ENCODE peak calls at places on chromosomes 4 and X, in eight cellular contexts. V is GM20000, P is activated B cell treated with CpG ODN at 0.5 μM for 24 hours, Q is stomach, C is heart right ventricle, B is suprapubic skin, G is WTC11, R is fibroblast of pulmonary artery. X is an unnamed sample.

GRCh38 chr4:114599231-114600065 is 841 bp downstream of the UGT8 start:
- DNase-seq in B (no peak), P (peak), G (peak), R (no peak), V (peak), C (no peak), Q (peak), X (peak)

GRCh38 chr4:101977096-101977495 is 186.6 kb downstream of the BANK1 start:
- DNase-seq in Q (no peak), G (no peak), P (no peak), B (no peak), C (no peak), R (peak), V (no peak), X (no peak)

GRCh38 chr4:38034986-38035882 is 75.0 kb downstream of the PTTG2 start:
- DNase-seq in P (no peak), B (no peak), C (peak), R (peak), V (peak), G (no peak), Q (no peak), X (peak)

GRCh38 chr4:169627307-169627706 is 6.9 kb downstream of the CLCN3 start:
- DNase-seq in P (no peak), V (no peak), G (no peak), B (no peak), C (no peak), R (no peak), Q (no peak), X (no peak)

GRCh38 chrX:27890611-27891010 is 82.8 kb downstream of the MAGEB10 start:
- DNase-seq in V (no peak), P (no peak), C (no peak), Q (no peak), G (no peak), B (no peak), R (peak), X (no peak)

GRCh38 chr4:144316869-144317268 is 176.4 kb upstream of the GYPA start:
- DNase-seq in G (no peak), B (no peak), R (no peak), P (no peak), V (no peak), C (no peak), Q (no peak), X (no peak)

GRCh38 chrX:56764153-56764974 is 35.3 kb downstream of the NBDY start:
- DNase-seq in Q (peak), R (peak), C (peak), P (peak), B (no peak), V (peak), G (peak), X (peak)

GRCh38 chrX:31147175-31147574 is 75.3 kb upstream of the FTHL17 start:
- DNase-seq in V (no peak), R (no peak), Q (no peak), G (no peak), B (no peak), C (no peak), P (no peak), X (no peak)

GRCh38 chrX:38375888-38376287 is 23.5 kb downstream of the OTC start:
- DNase-seq in C (no peak), V (peak), Q (no peak), R (peak), G (no peak), B (no peak), P (no peak), X (peak)

GRCh38 chr4:165476214-165477098 is 97.6 kb downstream of the CPE start:
- DNase-seq in P (no peak), G (no peak), Q (no peak), B (no peak), C (no peak), R (peak), V (no peak), X (no peak)

GRCh38 chrX:70089575-70090297 is 27.5 kb downstream of the OTUD6A start:
- DNase-seq in Q (no peak), P (no peak), R (peak), V (no peak), B (no peak), G (no peak), C (no peak), X (no peak)

GRCh38 chrX:145178268-145178667 is 69.0 kb upstream of the SPANXN1 start:
- DNase-seq in Q (no peak), R (no peak), V (no peak), P (no peak), C (no peak), B (no peak), G (no peak), X (no peak)
- TF ChIP-seq CTCF in Q (no peak), R (no peak), V (no peak), P (no peak), C (no peak), B (no peak), G (no peak), X (no peak)

GRCh38 chr4:63541828-63542227 is 867.4 kb downstream of the TECRL start:
- DNase-seq in Q (no peak), C (no peak), P (no peak), R (no peak), G (no peak), V (no peak), B (no peak), X (no peak)
- TF ChIP-seq CTCF in Q (no peak), C (no peak), P (no peak), R (no peak), G (no peak), V (no peak), B (no peak), X (no peak)

DNA sequence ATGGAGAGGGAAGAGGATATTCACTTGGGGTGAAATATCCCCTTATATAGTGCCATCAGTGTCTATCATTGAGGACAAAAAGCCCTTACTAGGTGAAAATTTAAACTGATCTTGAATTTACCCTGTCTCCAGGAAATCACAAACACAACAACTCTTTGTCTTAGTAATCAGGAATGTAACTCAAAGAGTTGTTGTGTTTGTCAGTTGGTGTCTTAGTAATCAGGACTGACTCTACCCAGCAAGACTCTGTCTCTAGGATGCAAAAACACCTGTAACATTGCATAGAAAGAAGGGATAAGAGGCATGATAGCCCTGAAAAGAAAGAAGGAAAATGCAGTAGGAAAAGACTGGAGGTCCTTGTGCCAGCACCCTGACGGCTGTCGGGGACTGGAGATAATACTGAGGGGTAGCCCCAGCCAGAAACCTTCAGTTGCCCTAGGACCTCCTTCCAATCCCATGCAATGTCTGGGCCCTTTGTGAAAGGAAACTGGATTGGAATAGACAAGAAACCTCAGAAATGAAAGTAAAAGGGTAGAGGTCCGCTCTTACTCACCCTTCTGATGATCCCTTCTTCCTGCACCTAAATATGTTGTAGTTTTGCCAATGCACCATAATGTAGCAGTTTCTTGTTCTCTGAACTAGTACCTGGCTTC is 45.3 kb downstream of the HMGB2 start:
- DNase-seq in C (no peak), B (no peak), Q (no peak), G (no peak), R (peak), V (no peak), P (no peak), X (no peak)
- TF ChIP-seq CTCF in C (no peak), B (no peak), Q (no peak), G (no peak), R (no peak), V (no peak), P (no peak), X (no peak)

DNA sequence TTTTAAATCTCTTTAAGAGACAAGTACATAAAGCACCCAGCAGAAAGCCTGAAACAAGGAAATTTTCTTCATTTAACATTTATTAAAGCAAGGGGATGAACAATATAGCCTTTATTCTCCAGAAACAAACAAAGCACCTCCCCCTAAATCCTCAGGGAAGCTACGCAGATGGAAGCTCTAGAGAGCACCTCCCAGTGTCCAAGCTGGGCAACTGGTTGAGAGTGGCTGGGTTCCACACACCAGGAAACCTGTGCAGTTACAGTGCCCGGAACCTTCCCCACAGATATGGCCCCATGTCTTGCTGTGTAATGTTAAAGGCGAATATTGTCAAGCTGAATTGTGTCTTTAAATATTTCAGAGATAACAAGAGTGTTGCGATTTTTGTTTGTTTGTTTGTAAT is 8.9 kb upstream of the TRIML1 start:
- DNase-seq in R (no peak), C (no peak), P (no peak), G (no peak), Q (no peak), V (no peak), B (no peak), X (no peak)
- TF ChIP-seq CTCF in R (no peak), C (no peak), P (no peak), G (no peak), Q (no peak), V (no peak), B (no peak), X (no peak)

DNA sequence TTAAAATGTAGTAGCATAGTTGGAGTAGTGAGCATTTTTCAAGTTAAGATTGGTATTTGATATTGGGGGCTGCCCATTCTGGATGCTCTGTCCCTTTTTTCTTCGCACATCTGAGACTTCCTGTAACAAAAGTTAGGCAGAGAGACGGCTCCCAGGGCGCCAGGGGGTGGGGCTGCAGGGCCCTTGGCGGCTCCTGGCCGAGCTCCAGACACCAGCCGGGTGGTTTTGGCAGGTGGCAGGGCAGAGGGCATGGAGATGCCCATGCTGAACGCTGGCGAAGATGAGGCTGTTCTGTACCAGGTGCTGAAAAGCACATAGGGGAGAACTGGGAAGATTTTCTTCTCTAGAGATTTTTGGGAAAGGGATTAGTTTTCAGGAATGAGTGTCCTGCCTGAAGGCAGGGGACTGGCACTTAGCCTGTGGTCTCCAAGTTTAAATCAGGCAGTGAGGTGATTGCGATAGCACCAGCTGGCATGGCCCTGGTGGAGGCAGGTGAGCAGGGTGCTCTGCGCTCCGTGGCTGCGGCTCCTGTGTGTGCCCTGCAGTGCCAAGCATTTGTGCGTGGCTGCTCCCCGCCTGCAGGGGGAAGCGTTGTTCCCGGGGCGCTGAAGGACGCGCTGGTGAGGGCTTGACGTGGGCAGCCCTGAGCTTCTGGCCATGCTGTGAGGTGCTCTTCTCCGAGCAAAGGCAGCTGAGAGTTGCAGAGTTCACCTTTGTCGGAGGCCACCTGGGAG is 23.6 kb upstream of the HGFAC start:
- DNase-seq in Q (no peak), V (no peak), R (no peak), P (no peak), B (peak), C (no peak), G (peak), X (no peak)
- TF ChIP-seq CTCF in Q (no peak), V (no peak), R (no peak), P (no peak), B (no peak), C (no peak), G (peak), X (no peak)

DNA sequence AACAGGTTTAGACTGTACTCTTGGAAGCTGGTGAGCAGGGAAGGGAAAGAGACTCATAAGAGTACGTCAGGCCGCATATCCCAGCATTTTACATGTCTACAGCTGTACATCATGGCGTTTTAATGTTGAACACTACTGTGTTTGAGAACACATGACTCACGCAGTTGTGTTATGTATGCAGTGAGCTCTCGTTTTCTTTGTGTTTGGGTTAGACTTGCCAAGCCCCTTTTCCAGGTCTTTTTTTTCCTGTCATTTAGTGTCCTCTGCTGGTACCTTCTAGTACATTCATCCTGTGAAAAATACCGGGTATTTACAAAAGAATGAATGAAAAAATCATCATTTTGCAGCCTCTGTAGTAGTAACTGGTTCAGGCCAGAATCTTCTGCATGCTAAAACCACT is 35.3 kb downstream of the SMS start:
- DNase-seq in C (no peak), V (no peak), B (no peak), P (no peak), R (peak), Q (no peak), G (no peak), X (no peak)
- TF ChIP-seq CTCF in C (peak), V (no peak), B (no peak), P (no peak), R (peak), Q (no peak), G (no peak), X (no peak)

DNA sequence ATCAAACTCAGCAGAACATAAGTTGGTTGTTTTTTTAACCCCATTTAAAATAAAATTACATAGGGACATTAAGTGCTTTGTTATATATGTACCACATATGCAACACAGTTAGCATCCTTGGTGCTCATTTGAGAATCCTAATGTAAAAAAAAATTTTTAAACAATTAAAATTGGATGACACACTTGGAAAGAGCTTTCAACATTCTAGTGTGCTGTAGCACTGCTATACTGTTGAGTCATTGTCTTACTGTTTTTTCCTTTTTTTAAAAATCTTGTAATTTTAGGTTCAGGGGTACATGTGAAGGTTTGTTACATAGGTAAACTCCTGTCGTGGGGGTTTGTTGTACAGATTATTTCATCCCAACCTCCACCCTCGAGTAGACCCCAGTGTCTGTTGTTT is 12.8 kb downstream of the THAP9 start:
- DNase-seq in R (no peak), Q (no peak), C (no peak), V (no peak), P (no peak), G (no peak), B (no peak), X (no peak)
- TF ChIP-seq CTCF in R (no peak), Q (no peak), C (no peak), V (no peak), P (no peak), G (no peak), B (no peak), X (no peak)

GRCh38 chr4:73864365-73864764 is 4.8 kb upstream of the CXCL1 start:
- DNase-seq in Q (peak), P (no peak), V (peak), R (no peak), B (no peak), G (peak), C (no peak), X (no peak)
- TF ChIP-seq CTCF in Q (no peak), P (no peak), V (peak), R (peak), B (peak), G (no peak), C (no peak), X (no peak)

X was measured in endothelial cell.